ENCODE peak calls at places on chromosomes 2 and 18, in four cellular contexts. A is iPS DF 6.9, I is GM10248, W is gastrocnemius medialis. F is an unnamed sample.

GRCh38 chr2:150526827-150527226 is 39.4 kb upstream of the RND3 start:
- DNase-seq in A (no peak), I (no peak), W (no peak), F (no peak)

GRCh38 chr18:21851327-21851961 is 110.9 kb downstream of the MIB1 start:
- DNase-seq in A (no peak), W (no peak), I (peak), F (no peak)

GRCh38 chr2:173402405-173402974 is 47.8 kb downstream of the CDCA7 start:
- DNase-seq in W (peak), A (peak), I (peak), F (peak)

GRCh38 chr18:51330148-51330547 is 132.7 kb upstream of the MEX3C start:
- DNase-seq in W (no peak), I (no peak), A (no peak), F (no peak)

GRCh38 chr18:45136381-45137088 is 455.8 kb downstream of the SETBP1 start:
- DNase-seq in W (no peak), I (no peak), A (no peak), F (no peak)

GRCh38 chr18:70376914-70377258 is 88.0 kb downstream of the SOCS6 start:
- DNase-seq in A (no peak), I (no peak), W (no peak), F (no peak)

GRCh38 chr2:127175406-127175805 is 44.7 kb downstream of the CYP27C1 start:
- DNase-seq in W (peak), A (no peak), I (no peak), F (no peak)

GRCh38 chr18:12278765-12279682 is 24.9 kb downstream of the CIDEA start:
- DNase-seq in I (no peak), A (no peak), W (peak), F (peak)

GRCh38 chr18:12990662-12990976 is 543 bp upstream of the CEP192 start:
- DNase-seq in W (no peak), I (no peak), A (peak), F (no peak)

GRCh38 chr18:62881509-62882016 is 166.2 kb downstream of the PHLPP1 start:
- DNase-seq in A (no peak), I (peak), W (peak), F (no peak)

GRCh38 chr18:36931116-36931515 is 102.2 kb downstream of the KIAA1328 start:
- DNase-seq in A (no peak), I (no peak), W (no peak), F (no peak)

GRCh38 chr2:159083601-159084000 is 115.2 kb downstream of the TANC1 start:
- DNase-seq in I (no peak), A (no peak), W (no peak), F (no peak)

GRCh38 chr2:207471261-207471660 is 58.5 kb upstream of the CREB1 start:
- DNase-seq in A (no peak), I (no peak), W (no peak), F (no peak)

GRCh38 chr2:9752441-9753275 is 90.6 kb upstream of the TAF1B start:
- DNase-seq in A (no peak), I (peak), W (no peak), F (no peak)

GRCh38 chr2:60553992-60554648 is 666 bp upstream of the BCL11A start:
- DNase-seq in I (peak), W (no peak), A (no peak), F (peak)

GRCh38 chr2:216064014-216064630 is 17.5 kb downstream of the PECR start:
- DNase-seq in W (no peak), I (no peak), A (no peak), F (no peak)

GRCh38 chr2:230889911-230890601 is 25.3 kb downstream of the ITM2C start:
- DNase-seq in A (no peak), W (no peak), I (no peak), F (no peak)

GRCh38 chr18:48296581-48296980 is 112.6 kb downstream of the ZBTB7C start:
- DNase-seq in W (no peak), I (no peak), A (no peak), F (no peak)

GRCh38 chr2:136356111-136357033 is 238.4 kb upstream of the CXCR4 start:
- DNase-seq in I (no peak), W (no peak), A (no peak), F (no peak)

GRCh38 chr2:32425719-32426141 is 68.9 kb downstream of the BIRC6 start:
- DNase-seq in W (no peak), I (no peak), A (no peak), F (no peak)

GRCh38 chr2:17940105-17940630 is 61.7 kb downstream of the KCNS3 start:
- DNase-seq in I (no peak), A (no peak), W (no peak), F (no peak)

GRCh38 chr2:155747531-155747930 is 585.0 kb downstream of the NR4A2 start:
- DNase-seq in W (no peak), I (no peak), A (no peak), F (no peak)

GRCh38 chr18:43010611-43011010 is 104.9 kb downstream of the RIT2 start:
- DNase-seq in A (no peak), I (no peak), W (no peak), F (no peak)

GRCh38 chr2:179412116-179412515 is 147.5 kb upstream of the SESTD1 start:
- DNase-seq in A (no peak), W (no peak), I (no peak), F (no peak)

GRCh38 chr2:146979746-146980145 is 865.1 kb upstream of the ACVR2A start:
- DNase-seq in A (no peak), I (no peak), W (no peak), F (no peak)

GRCh38 chr18:12946549-12947354 is 1.1 kb upstream of the SEH1L start:
- DNase-seq in I (no peak), W (no peak), A (peak), F (no peak)

GRCh38 chr2:61177727-61178549 is 15.9 kb downstream of the C2orf74 start:
- DNase-seq in A (no peak), W (peak), I (peak), F (no peak)

GRCh38 chr2:96120991-96121390 is 4.6 kb upstream of the ADRA2B start:
- DNase-seq in A (no peak), I (no peak), W (no peak), F (no peak)

F was measured in anterior cingulate cortex.